ENCODE peak calls at places on chromosome 1, in nine cellular contexts. W is Panc1, M is Peyer's patch, V is right lobe of liver, T is left ventricle myocardium inferior, Q is gastrocnemius medialis, Z is dorsolateral prefrontal cortex, L is adrenal gland, G is heart right ventricle. H is an unnamed sample.

GRCh38 chr1:30879940-30880339 is 28.6 kb downstream of the SDC3 start:
- DNase-seq in T (no peak), M (no peak), G (no peak), V (no peak), Z (no peak), Q (no peak), L (no peak), W (no peak), H (no peak)

GRCh38 chr1:11845641-11846335 is 1.8 kb downstream of the NPPA start:
- DNase-seq in Z (no peak), M (no peak), V (no peak), Q (no peak), T (no peak), W (no peak), G (no peak), L (no peak), H (peak)

GRCh38 chr1:161981735-161982525 is 41.7 kb downstream of the OLFML2B start:
- DNase-seq in V (no peak), G (no peak), Q (no peak), L (no peak), Z (no peak), W (no peak), T (no peak), M (no peak), H (no peak)

GRCh38 chr1:218938259-218938658 is 235.4 kb upstream of the LYPLAL1 start:
- DNase-seq in W (no peak), T (no peak), G (no peak), V (no peak), Z (no peak), M (no peak), Q (no peak), L (no peak), H (no peak)

GRCh38 chr1:27785763-27786162 is 12.7 kb downstream of the STX12 start:
- DNase-seq in G (no peak), T (no peak), L (no peak), W (no peak), Z (no peak), Q (no peak), M (peak), V (no peak), H (no peak)

GRCh38 chr1:24961961-24962861 is 32.1 kb upstream of the RUNX3 start:
- DNase-seq in W (no peak), G (no peak), Z (no peak), L (no peak), Q (no peak), T (no peak), M (no peak), V (no peak), H (peak)

GRCh38 chr1:26721669-26722355 is 26.0 kb downstream of the ARID1A start:
- DNase-seq in T (no peak), W (no peak), L (no peak), Q (no peak), G (no peak), Z (no peak), V (no peak), M (no peak), H (no peak)

GRCh38 chr1:6235302-6235680 is 473 bp downstream of the ICMT start:
- DNase-seq in T (no peak), Z (peak), Q (no peak), M (peak), V (peak), W (no peak), G (no peak), L (peak), H (no peak)

GRCh38 chr1:205688681-205689080 is 8.4 kb upstream of the SLC45A3 start:
- DNase-seq in G (no peak), W (no peak), T (no peak), Q (no peak), Z (no peak), M (no peak), V (no peak), L (no peak), H (no peak)

GRCh38 chr1:170273556-170274501 is 128.1 kb downstream of the NTMT2 start:
- DNase-seq in Z (no peak), W (no peak), L (no peak), Q (peak), V (no peak), T (peak), M (no peak), G (peak), H (no peak)

GRCh38 chr1:68087184-68087583 is 36.8 kb upstream of the DIRAS3 start:
- DNase-seq in L (no peak), M (no peak), Z (no peak), G (no peak), Q (no peak), T (no peak), V (no peak), W (no peak), H (no peak)

GRCh38 chr1:51942281-51942680 is 48.2 kb downstream of the RAB3B start:
- DNase-seq in Q (no peak), V (no peak), Z (no peak), T (no peak), W (no peak), G (no peak), L (no peak), M (no peak), H (no peak)

GRCh38 chr1:239126881-239127280 is 259.5 kb upstream of the CHRM3 start:
- DNase-seq in M (no peak), Q (no peak), W (no peak), T (no peak), G (no peak), V (no peak), L (no peak), Z (no peak), H (no peak)

GRCh38 chr1:183363967-183364366 is 54.2 kb downstream of the NMNAT2 start:
- DNase-seq in W (no peak), Z (no peak), M (no peak), Q (no peak), T (no peak), L (no peak), V (no peak), G (no peak), H (no peak)

GRCh38 chr1:75341537-75341936 is 207.3 kb downstream of the LHX8 start:
- DNase-seq in W (no peak), L (no peak), M (peak), Z (no peak), Q (no peak), V (no peak), T (no peak), G (no peak), H (no peak)

GRCh38 chr1:35708179-35708891 is 10.3 kb downstream of the C1orf216 start:
- DNase-seq in L (no peak), Z (peak), G (no peak), V (no peak), Q (no peak), W (no peak), T (no peak), M (no peak), H (peak)

GRCh38 chr1:194295690-194296089 is 1109.3 kb upstream of the B3GALT2 start:
- DNase-seq in T (no peak), Q (no peak), L (no peak), Z (no peak), G (no peak), M (no peak), V (no peak), W (no peak), H (peak)

GRCh38 chr1:203557958-203558760 is 64.2 kb downstream of the OPTC start:
- DNase-seq in Q (peak), W (peak), V (no peak), G (peak), T (peak), M (peak), Z (peak), L (peak), H (peak)

GRCh38 chr1:41632788-41633575 is 148.5 kb upstream of the EDN2 start:
- DNase-seq in W (no peak), Q (no peak), Z (no peak), G (no peak), V (no peak), L (no peak), T (no peak), M (no peak), H (no peak)

GRCh38 chr1:206461602-206462455 is 8.4 kb upstream of the IKBKE start:
- DNase-seq in M (peak), V (no peak), Q (peak), W (peak), G (no peak), Z (peak), T (no peak), L (peak), H (peak)

GRCh38 chr1:180155202-180155682 is 573 bp downstream of the QSOX1 start:
- DNase-seq in Q (no peak), T (no peak), L (no peak), G (peak), W (no peak), Z (peak), M (peak), V (peak), H (no peak)

GRCh38 chr1:222904451-222904850 is 89.6 kb downstream of the DISP1 start:
- DNase-seq in M (no peak), L (no peak), G (no peak), T (no peak), Q (no peak), Z (no peak), V (no peak), W (no peak), H (no peak)

GRCh38 chr1:89125571-89126233 is at the start of gene GBP2:
- DNase-seq in G (no peak), Z (no peak), W (no peak), L (no peak), T (no peak), Q (no peak), M (peak), V (no peak), H (no peak)

GRCh38 chr1:14778882-14779594 is 180.6 kb downstream of the KAZN start:
- DNase-seq in G (peak), M (peak), W (no peak), Z (no peak), T (no peak), Q (no peak), L (peak), V (peak), H (peak)
- TF ChIP-seq CTCF in G (peak), M (peak), W (peak), Z (peak), T (peak), Q (peak), L (peak), V (peak), H (peak)

DNA sequence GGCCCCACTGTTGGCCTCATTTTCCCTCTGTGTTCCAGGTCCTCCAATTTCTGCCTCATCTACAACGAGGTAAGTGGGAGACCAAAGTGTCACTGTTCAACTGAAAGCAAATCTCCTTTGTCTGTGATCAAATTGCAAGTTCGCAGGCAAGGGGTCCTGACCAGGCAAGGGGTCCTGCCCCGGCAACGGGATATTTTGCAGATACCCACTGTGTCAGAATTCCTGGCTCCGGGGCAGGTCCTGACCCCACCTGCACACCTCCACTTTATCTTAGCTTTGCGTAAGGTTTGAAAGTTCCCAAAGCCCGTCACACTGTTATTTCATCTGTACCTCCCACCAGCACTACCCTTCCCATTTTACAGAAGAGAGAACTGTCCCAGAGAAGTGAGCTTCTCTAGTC is 32.1 kb upstream of the CSF1 start:
- DNase-seq in V (no peak), T (no peak), L (peak), W (no peak), Q (no peak), G (no peak), Z (no peak), M (no peak), H (no peak)
- H3K27ac ChIP-seq in V (no peak), T (peak), L (no peak), W (peak), Q (no peak), G (no peak), Z (no peak), M (no peak), H (no peak)

GRCh38 chr1:94110946-94111740 is 9.8 kb downstream of the ABCA4 start:
- DNase-seq in V (no peak), Z (no peak), M (no peak), L (no peak), T (no peak), Q (no peak), G (no peak), W (no peak), H (no peak)
- TF ChIP-seq CTCF in V (no peak), Z (no peak), M (no peak), L (no peak), T (no peak), Q (no peak), G (no peak), W (no peak), H (no peak)

DNA sequence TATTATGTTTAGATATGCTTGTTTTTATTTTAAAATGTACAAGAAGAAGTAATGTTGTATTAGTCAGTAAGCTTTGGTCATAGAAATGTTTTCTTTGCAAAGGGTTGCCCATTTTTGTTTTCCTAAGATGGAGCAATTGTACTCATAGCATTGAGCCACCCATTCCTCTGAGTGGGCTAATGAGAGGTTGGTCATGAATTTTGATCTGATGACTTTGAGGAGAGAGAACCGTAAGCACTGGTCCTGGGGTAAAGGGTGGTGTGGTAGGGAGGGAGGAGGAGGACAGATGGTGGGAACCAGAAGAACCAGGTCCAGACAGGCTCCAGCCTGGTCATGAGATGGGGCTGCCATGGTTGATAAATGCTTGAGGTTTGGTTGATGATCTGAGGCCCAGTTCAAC is 15.9 kb upstream of the SLC6A9 start:
- DNase-seq in M (no peak), V (no peak), G (no peak), Q (no peak), L (no peak), W (no peak), T (no peak), Z (no peak), H (no peak)
- H3K27ac ChIP-seq in M (no peak), V (no peak), G (no peak), Q (no peak), L (peak), W (no peak), T (no peak), Z (no peak), H (no peak)

GRCh38 chr1:54178296-54179070 is 21.3 kb downstream of the CYB5RL start:
- DNase-seq in G (no peak), L (no peak), W (no peak), T (no peak), M (no peak), Z (no peak), V (no peak), Q (no peak), H (no peak)
- TF ChIP-seq CTCF in G (no peak), L (no peak), W (no peak), T (no peak), M (no peak), Z (no peak), V (no peak), Q (no peak), H (no peak)

H was measured in cardiac muscle cell.